ENCODE peak calls at places on chromosomes 5 and 9, in four cellular contexts. T, N, L and Q are unnamed samples.

GRCh38 chr9:36222449-36222848 is 31.7 kb downstream of the CLTA start:
- DNase-seq in T (no peak), N (no peak), L (no peak), Q (no peak)

GRCh38 chr9:89426389-89426961 is 71.4 kb downstream of the SEMA4D start:
- DNase-seq in T (peak; percentile 62), N (no peak), L (peak; percentile 15), Q (no peak)

GRCh38 chr9:116238225-116238624 is 84.6 kb downstream of the PAPPA start:
- DNase-seq in T (no peak), N (no peak), L (no peak), Q (no peak)

GRCh38 chr5:100562821-100563220 is 27.6 kb downstream of the FAM174A start:
- DNase-seq in T (no peak), N (no peak), L (no peak), Q (no peak)

GRCh38 chr9:131590907-131591844 is 45.9 kb downstream of the PRRT1B start:
- DNase-seq in T (peak; percentile 85), N (peak; percentile 82), L (peak; percentile 74), Q (peak; percentile 69)

GRCh38 chr9:99489043-99489378 is 266.9 kb downstream of the SEC61B start:
- DNase-seq in T (no peak), N (no peak), L (no peak), Q (no peak)

GRCh38 chr5:67543704-67544103 is 347.1 kb upstream of the CD180 start:
- DNase-seq in T (no peak), N (no peak), L (no peak), Q (no peak)

GRCh38 chr5:98997000-98997399 is 68.2 kb upstream of the CHD1 start:
- DNase-seq in T (no peak), N (no peak), L (no peak), Q (no peak)

GRCh38 chr5:79875230-79875629 is 115.8 kb downstream of the MTX3 start:
- DNase-seq in T (no peak), N (no peak), L (no peak), Q (no peak)

GRCh38 chr9:128494108-128494742 is 10.3 kb upstream of the GLE1 start:
- DNase-seq in T (peak; percentile 58), N (peak; percentile 69), L (peak; percentile 64), Q (peak; percentile 27)

GRCh38 chr9:80522465-80522864 is 950.7 kb downstream of the TLE4 start:
- DNase-seq in T (no peak), N (no peak), L (no peak), Q (no peak)

GRCh38 chr5:1436036-1436435 is 9.2 kb downstream of the SLC6A3 start:
- DNase-seq in T (no peak), N (no peak), L (no peak), Q (no peak)

GRCh38 chr5:145473032-145473642 is 362.0 kb downstream of the PRELID2 start:
- DNase-seq in T (no peak), N (no peak), L (no peak), Q (no peak)

GRCh38 chr9:124274228-124274627 is 16.5 kb downstream of the NEK6 start:
- DNase-seq in T (no peak), N (no peak), L (no peak), Q (no peak)

GRCh38 chr5:1792842-1793266 is 6.8 kb downstream of the MRPL36 start:
- DNase-seq in T (peak; percentile 62), N (peak; percentile 48), L (peak; percentile 58), Q (peak; percentile 62)

GRCh38 chr5:56124885-56125250 is 108.3 kb downstream of the ANKRD55 start:
- DNase-seq in T (no peak), N (no peak), L (no peak), Q (no peak)

GRCh38 chr9:18359335-18359734 is 114.6 kb upstream of the ADAMTSL1 start:
- DNase-seq in T (no peak), N (no peak), L (no peak), Q (no peak)

GRCh38 chr5:143601917-143602333 is 198.4 kb upstream of the NR3C1 start:
- DNase-seq in T (peak; percentile 26), N (no peak), L (peak; percentile 70), Q (no peak)

GRCh38 chr5:143874312-143874711 is 62.4 kb downstream of the HMHB1 start:
- DNase-seq in T (no peak), N (no peak), L (no peak), Q (no peak)

GRCh38 chr5:65474129-65474711 is 7.5 kb downstream of the ADAMTS6 start:
- DNase-seq in T (no peak), N (no peak), L (no peak), Q (no peak)

GRCh38 chr9:129160712-129161533 is 17.1 kb downstream of the IER5L start:
- DNase-seq in T (no peak), N (no peak), L (no peak), Q (no peak)

GRCh38 chr9:92635760-92636159 is 34.2 kb downstream of the IPPK start:
- DNase-seq in T (no peak), N (no peak), L (no peak), Q (no peak)

GRCh38 chr5:176768174-176768970 is 42.0 kb upstream of the UNC5A start:
- DNase-seq in T (no peak), N (peak; percentile 36), L (no peak), Q (no peak)

GRCh38 chr5:42429694-42430093 is 6.5 kb downstream of the GHR start:
- DNase-seq in T (no peak), N (no peak), L (no peak), Q (no peak)

GRCh38 chr5:59798862-59799667 is 94.5 kb downstream of the PDE4D start:
- DNase-seq in T (peak; percentile 46), N (no peak), L (peak; percentile 62), Q (no peak)

GRCh38 chr5:1547655-1548054 is 23.9 kb upstream of the LPCAT1 start:
- DNase-seq in T (no peak), N (no peak), L (no peak), Q (no peak)

GRCh38 chr9:16205455-16205854 is 652.6 kb downstream of the CCDC171 start:
- DNase-seq in T (no peak), N (no peak), L (no peak), Q (no peak)

GRCh38 chr9:132894343-132894742 is 15.6 kb downstream of the SPACA9 start:
- DNase-seq in T (peak; percentile 77), N (no peak), L (peak; percentile 70), Q (no peak)

GRCh38 chr9:132192728-132193127 is 30.9 kb downstream of the NTNG2 start:
- DNase-seq in T (no peak), N (no peak), L (no peak), Q (no peak)

GRCh38 chr5:142830241-142831018 is 60.3 kb downstream of the ARHGAP26 start:
- DNase-seq in T (no peak), N (no peak), L (no peak), Q (no peak)

GRCh38 chr5:82129723-82130285 is 148.3 kb downstream of the RPS23 start:
- DNase-seq in T (no peak), N (no peak), L (no peak), Q (no peak)

GRCh38 chr5:108372369-108372768 is 9.5 kb downstream of the FBXL17 start:
- DNase-seq in T (no peak), N (no peak), L (no peak), Q (no peak)
- H3K27me3 ChIP-seq in T (no peaks in the 10 kb centered on the region), N (no peaks in the 10 kb centered on the region), L (no peaks in the 10 kb centered on the region), Q (no peaks in the 10 kb centered on the region)

DNA sequence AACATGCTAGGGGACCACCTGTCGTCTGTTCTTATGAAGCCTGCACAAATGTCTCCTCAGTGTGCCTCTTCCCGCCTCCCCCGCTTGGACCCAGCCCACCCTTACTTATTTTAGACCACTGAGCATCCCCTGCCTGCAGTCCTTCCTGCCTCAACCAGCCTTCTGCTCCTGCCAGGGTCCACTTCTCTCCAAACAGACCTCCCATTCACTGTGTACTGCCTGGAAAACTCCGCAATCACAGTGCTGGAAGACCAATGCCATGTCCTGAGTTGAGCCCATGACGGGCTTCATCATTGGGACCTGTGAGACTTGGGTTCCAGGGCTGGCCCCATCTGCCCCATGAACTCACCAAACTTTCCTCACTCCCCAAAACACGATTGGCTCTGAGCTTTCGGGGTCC is 309.4 kb downstream of the IRX1 start:
- DNase-seq in T (no peak), N (no peak), L (no peak), Q (no peak)
- H3K4me1 ChIP-seq in T (no peaks in the 10 kb centered on the region), N (no peaks in the 10 kb centered on the region), L (no peaks in the 10 kb centered on the region), Q (no peaks in the 10 kb centered on the region)

GRCh38 chr9:121289554-121290370 is 21.8 kb downstream of the GSN start:
- DNase-seq in T (no peak), N (peak; percentile 52), L (no peak), Q (no peak)
- H3K27me3 ChIP-seq in T (no peaks in the 10 kb centered on the region), N (no peaks in the 10 kb centered on the region), L (no peaks in the 10 kb centered on the region), Q (no peaks in the 10 kb centered on the region)

GRCh38 chr9:114378883-114379282 is 8.9 kb downstream of the AKNA start:
- DNase-seq in T (no peak), N (no peak), L (no peak), Q (no peak)
- H3K4me1 ChIP-seq in T (peaks cover 7% of the 10 kb centered on the region), N (peaks cover 21% of the 10 kb centered on the region), L (no peaks in the 10 kb centered on the region), Q (peaks cover 93% of the 10 kb centered on the region)

GRCh38 chr5:26610581-26610980 is 427.8 kb downstream of the CDH9 start:
- DNase-seq in T (no peak), N (no peak), L (no peak), Q (no peak)
- H3K27me3 ChIP-seq in T (no peaks in the 10 kb centered on the region), N (no peaks in the 10 kb centered on the region), L (no peaks in the 10 kb centered on the region), Q (no peaks in the 10 kb centered on the region)

DNA sequence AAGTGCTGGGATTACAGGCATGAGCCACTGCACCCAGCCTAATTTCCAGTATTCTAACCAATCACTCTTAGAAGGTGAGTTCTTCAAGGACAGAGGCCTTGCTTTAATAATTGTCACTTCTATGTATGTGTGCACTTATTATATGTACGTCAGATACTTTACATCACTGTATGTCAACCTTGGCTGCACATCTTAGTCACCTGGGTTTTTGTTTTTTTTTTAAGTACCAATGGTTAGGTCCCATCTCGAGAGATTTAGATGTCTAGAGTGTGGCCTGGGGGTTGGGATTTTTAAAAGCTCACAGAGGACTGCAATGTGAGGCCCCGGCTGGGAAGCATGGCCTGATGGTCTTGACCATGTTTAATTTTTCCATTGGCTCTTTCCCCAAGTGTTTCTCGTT is 9.9 kb upstream of the GM2A start:
- DNase-seq in T (no peak), N (no peak), L (no peak), Q (no peak)
- H3K4me1 ChIP-seq in T (no peaks in the 10 kb centered on the region), N (no peaks in the 10 kb centered on the region), L (no peaks in the 10 kb centered on the region), Q (peaks cover 5% of the 10 kb centered on the region)

DNA sequence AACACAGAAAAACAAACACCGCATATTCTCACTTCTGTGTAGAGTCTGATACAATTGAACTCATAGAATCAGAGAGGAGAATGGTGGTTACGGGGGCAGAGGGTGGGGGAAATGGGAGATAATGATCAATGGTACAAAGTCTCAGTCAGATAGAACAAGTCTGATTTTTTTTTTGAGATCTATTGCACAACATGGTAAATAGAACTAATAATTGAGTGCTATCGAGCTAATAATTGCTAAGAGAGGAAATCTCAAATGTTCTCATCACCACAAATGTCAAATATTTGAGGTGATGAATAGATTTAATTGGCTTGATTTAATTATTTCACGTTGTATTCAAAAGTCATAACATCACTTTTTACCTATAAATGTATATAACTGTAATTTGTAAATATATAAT is 121.0 kb upstream of the SPIN1 start:
- DNase-seq in T (no peak), N (no peak), L (no peak), Q (no peak)
- H3K27me3 ChIP-seq in T (no peaks in the 10 kb centered on the region), N (no peaks in the 10 kb centered on the region), L (no peaks in the 10 kb centered on the region), Q (no peaks in the 10 kb centered on the region)